ENCODE peak calls at places on chromosomes 12 and 14, in five cellular contexts. One of them, this sample, is unnamed.

GRCh38 chr14:67151082-67151666 is 38.1 kb upstream of the GARIN2 start:
- DNase-seq in MM.1S: no peak
- DNase-seq in IMR-90: no peak
- DNase-seq in K562: no peak
- DNase-seq in mesenchymal stem cell: peak; percentile 7
- DNase-seq in this sample: no peak

GRCh38 chr12:34396006-34396860 is 373.9 kb downstream of the ALG10 start:
- DNase-seq in K562: no peak
- DNase-seq in IMR-90: no peak
- DNase-seq in mesenchymal stem cell: no peak
- DNase-seq in MM.1S: no peak
- DNase-seq in this sample: peak; percentile 38

GRCh38 chr14:37842106-37842505 is 246.7 kb downstream of the TTC6 start:
- DNase-seq in mesenchymal stem cell: no peak
- DNase-seq in IMR-90: no peak
- DNase-seq in MM.1S: no peak
- DNase-seq in K562: no peak
- DNase-seq in this sample: no peak

GRCh38 chr14:33836203-33836894 is 114.5 kb downstream of the EGLN3 start:
- DNase-seq in MM.1S: no peak
- DNase-seq in IMR-90: no peak
- DNase-seq in mesenchymal stem cell: no peak
- DNase-seq in K562: peak; percentile 38
- DNase-seq in this sample: no peak

GRCh38 chr12:11026118-11026517 is 3.7 kb upstream of the TAS2R19 start:
- DNase-seq in MM.1S: no peak
- DNase-seq in IMR-90: no peak
- DNase-seq in K562: no peak
- DNase-seq in mesenchymal stem cell: no peak
- DNase-seq in this sample: no peak

GRCh38 chr12:16626991-16627390 is 21.0 kb upstream of the LMO3 start:
- DNase-seq in MM.1S: no peak
- DNase-seq in mesenchymal stem cell: no peak
- DNase-seq in K562: no peak
- DNase-seq in IMR-90: no peak
- DNase-seq in this sample: no peak

GRCh38 chr14:72513994-72514659 is 379.8 kb downstream of the DPF3 start:
- DNase-seq in MM.1S: peak; percentile 41
- DNase-seq in K562: peak; percentile 27
- DNase-seq in mesenchymal stem cell: peak; percentile 65
- DNase-seq in IMR-90: peak; percentile 73
- DNase-seq in this sample: no peak

GRCh38 chr14:80231732-80232131 is 20.4 kb upstream of the DIO2 start:
- DNase-seq in mesenchymal stem cell: no peak
- DNase-seq in MM.1S: no peak
- DNase-seq in IMR-90: no peak
- DNase-seq in K562: no peak
- DNase-seq in this sample: no peak

GRCh38 chr12:219891-220352 is 6.0 kb upstream of the SLC6A12 start:
- DNase-seq in MM.1S: peak; percentile 79
- DNase-seq in IMR-90: peak; percentile 35
- DNase-seq in K562: peak; percentile 74
- DNase-seq in mesenchymal stem cell: peak; percentile 57
- DNase-seq in this sample: peak; percentile 93

GRCh38 chr12:105317942-105318614 is 12.4 kb upstream of the C12orf75 start:
- DNase-seq in mesenchymal stem cell: no peak
- DNase-seq in MM.1S: no peak
- DNase-seq in IMR-90: no peak
- DNase-seq in K562: no peak
- DNase-seq in this sample: no peak

GRCh38 chr14:104184911-104185499 is 46.6 kb downstream of the KIF26A start:
- DNase-seq in K562: no peak
- DNase-seq in IMR-90: no peak
- DNase-seq in mesenchymal stem cell: peak; percentile 6
- DNase-seq in MM.1S: no peak
- DNase-seq in this sample: no peak

GRCh38 chr12:6450869-6451347 is 934 bp upstream of the TAPBPL start:
- DNase-seq in K562: no peak
- DNase-seq in MM.1S: no peak
- DNase-seq in mesenchymal stem cell: no peak
- DNase-seq in IMR-90: no peak
- DNase-seq in this sample: no peak

GRCh38 chr14:56490379-56490778 is 89.2 kb upstream of the TMEM260 start:
- DNase-seq in MM.1S: peak; percentile 31
- DNase-seq in K562: no peak
- DNase-seq in IMR-90: peak; percentile 40
- DNase-seq in mesenchymal stem cell: peak; percentile 47
- DNase-seq in this sample: no peak

GRCh38 chr12:47757360-47757839 is 1.3 kb downstream of the RAPGEF3 start:
- DNase-seq in MM.1S: no peak
- DNase-seq in mesenchymal stem cell: no peak
- DNase-seq in K562: no peak
- DNase-seq in IMR-90: no peak
- DNase-seq in this sample: no peak

GRCh38 chr14:52792097-52792415 is 649 bp upstream of the GNPNAT1 start:
- DNase-seq in K562: no peak
- DNase-seq in IMR-90: no peak
- DNase-seq in mesenchymal stem cell: no peak
- DNase-seq in MM.1S: no peak
- DNase-seq in this sample: no peak

GRCh38 chr14:22887260-22887989 is 4.4 kb downstream of the REM2 start:
- DNase-seq in IMR-90: peak; percentile 75
- DNase-seq in K562: peak; percentile 49
- DNase-seq in mesenchymal stem cell: peak; percentile 82
- DNase-seq in MM.1S: peak; percentile 84
- DNase-seq in this sample: no peak

GRCh38 chr14:102594514-102595175 is 2.2 kb downstream of the RCOR1 start:
- DNase-seq in MM.1S: peak; percentile 68
- DNase-seq in IMR-90: peak; percentile 69
- DNase-seq in K562: peak; percentile 36
- DNase-seq in mesenchymal stem cell: peak; percentile 76
- DNase-seq in this sample: no peak

GRCh38 chr14:90615444-90616095 is 200.7 kb downstream of the TTC7B start:
- DNase-seq in mesenchymal stem cell: no peak
- DNase-seq in MM.1S: no peak
- DNase-seq in K562: no peak
- DNase-seq in IMR-90: no peak
- DNase-seq in this sample: no peak

GRCh38 chr14:96177766-96178377 is 26.8 kb upstream of the BDKRB2 start:
- DNase-seq in K562: no peak
- DNase-seq in mesenchymal stem cell: peak; percentile 24
- DNase-seq in MM.1S: no peak
- DNase-seq in IMR-90: no peak
- DNase-seq in this sample: peak; percentile 54

GRCh38 chr14:45252356-45253069 is 489 bp downstream of the MIS18BP1 start:
- DNase-seq in IMR-90: peak; percentile 5
- DNase-seq in mesenchymal stem cell: peak; percentile 42
- DNase-seq in MM.1S: no peak
- DNase-seq in K562: no peak
- DNase-seq in this sample: no peak

GRCh38 chr14:24308342-24309124 is 756 bp upstream of the CIDEB start:
- DNase-seq in MM.1S: no peak
- DNase-seq in K562: no peak
- DNase-seq in IMR-90: no peak
- DNase-seq in mesenchymal stem cell: no peak
- DNase-seq in this sample: no peak

GRCh38 chr14:24307575-24308341 is at the start of gene CIDEB:
- DNase-seq in mesenchymal stem cell: peak; percentile 71
- DNase-seq in IMR-90: peak; percentile 43
- DNase-seq in MM.1S: peak; percentile 15
- DNase-seq in K562: peak; percentile 49
- DNase-seq in this sample: no peak

GRCh38 chr14:24310666-24311604 is at the start of gene LTB4R:
- DNase-seq in K562: no peak
- DNase-seq in IMR-90: peak; percentile 73
- DNase-seq in mesenchymal stem cell: no peak
- DNase-seq in MM.1S: peak; percentile 61
- DNase-seq in this sample: peak; percentile 94

GRCh38 chr14:24310387-24310665 is 386 bp downstream of the LTB4R2 start:
- DNase-seq in IMR-90: no peak
- DNase-seq in mesenchymal stem cell: no peak
- DNase-seq in MM.1S: no peak
- DNase-seq in K562: no peak
- DNase-seq in this sample: no peak

DNA sequence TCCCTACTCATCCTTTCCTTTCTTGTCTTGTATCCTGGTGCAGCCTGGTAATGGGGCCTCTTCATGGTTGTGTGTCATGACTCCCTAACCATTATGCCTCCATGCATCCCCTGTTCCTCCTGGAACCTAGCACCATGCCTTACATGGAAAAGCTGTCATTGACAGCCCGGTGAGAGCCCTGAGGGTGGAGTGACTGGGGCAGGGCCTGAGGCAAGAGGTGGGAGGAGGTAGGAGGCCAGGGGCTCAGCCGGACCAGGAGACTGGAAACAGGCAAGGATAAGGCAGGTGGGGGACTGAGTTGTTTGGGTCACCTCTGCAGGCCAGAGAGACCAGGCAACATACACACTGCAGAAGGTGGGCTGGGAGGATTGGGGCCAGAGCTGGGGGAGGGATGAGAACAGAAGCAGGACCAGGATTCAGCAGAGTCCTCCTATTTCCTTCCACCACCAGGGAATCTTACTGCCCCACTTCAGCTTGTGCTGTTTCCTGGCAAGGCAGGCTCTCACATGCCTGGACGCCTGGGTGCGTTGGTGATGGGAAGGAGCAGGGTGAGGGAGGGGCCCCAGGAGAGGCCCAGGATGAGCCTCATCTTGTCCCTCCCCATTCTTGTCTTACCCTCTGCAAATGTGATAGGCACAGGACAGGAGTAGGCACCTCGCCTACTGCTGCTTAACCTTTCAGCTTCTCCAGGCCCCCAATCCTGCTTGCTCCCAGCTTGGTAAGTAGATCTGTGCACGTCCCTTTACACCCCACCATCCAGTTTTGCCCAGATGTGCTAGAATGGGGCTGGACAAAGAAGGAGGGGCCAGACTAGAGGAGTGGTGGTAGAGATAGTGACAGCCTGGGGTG is at the start of gene LTB4R2:
- DNase-seq in MM.1S: no peak
- DNase-seq in IMR-90: no peak
- DNase-seq in K562: no peak
- DNase-seq in mesenchymal stem cell: no peak
- DNase-seq in this sample: no peak
- H3K4me3 ChIP-seq in MM.1S: peak within 1 kb of the TSS; percentile 61
- H3K4me3 ChIP-seq in IMR-90: peak within 1 kb of the TSS; percentile 12
- H3K4me3 ChIP-seq in K562: no peak within 1 kb of the TSS
- H3K4me3 ChIP-seq in mesenchymal stem cell: peak within 1 kb of the TSS; percentile 70
- H3K4me3 ChIP-seq in this sample: peak within 1 kb of the TSS; percentile 49

GRCh38 chr12:53728206-53728605 is 954 bp upstream of the CALCOCO1 start:
- DNase-seq in MM.1S: no peak
- DNase-seq in mesenchymal stem cell: no peak
- DNase-seq in IMR-90: no peak
- DNase-seq in K562: no peak
- DNase-seq in this sample: no peak
- H3K9ac ChIP-seq in MM.1S: peak overlapping the region; percentile 26
- H3K9ac ChIP-seq in mesenchymal stem cell: peak overlapping the region; percentile 83
- H3K9ac ChIP-seq in IMR-90: no peak overlapping the region
- H3K9ac ChIP-seq in K562: peak overlapping the region; percentile 23
- H3K9ac ChIP-seq in this sample: no peak overlapping the region

GRCh38 chr14:76768201-76768656 is 7.0 kb downstream of the VASH1 start:
- DNase-seq in mesenchymal stem cell: peak; percentile 79
- DNase-seq in IMR-90: no peak
- DNase-seq in MM.1S: no peak
- DNase-seq in K562: peak; percentile 57
- DNase-seq in this sample: peak; percentile 83
- H3K4me3 ChIP-seq in mesenchymal stem cell: no peak overlapping the region
- H3K4me3 ChIP-seq in IMR-90: no peak overlapping the region
- H3K4me3 ChIP-seq in MM.1S: no peak overlapping the region
- H3K4me3 ChIP-seq in K562: no peak overlapping the region
- H3K4me3 ChIP-seq in this sample: no peak overlapping the region

GRCh38 chr14:69673099-69673498 is 61.7 kb downstream of the SUSD6 start:
- DNase-seq in MM.1S: peak; percentile 14
- DNase-seq in IMR-90: no peak
- DNase-seq in mesenchymal stem cell: no peak
- DNase-seq in K562: no peak
- DNase-seq in this sample: no peak

GRCh38 chr14:69670093-69670492 is 58.7 kb downstream of the SUSD6 start:
- DNase-seq in mesenchymal stem cell: no peak
- DNase-seq in MM.1S: no peak
- DNase-seq in IMR-90: no peak
- DNase-seq in K562: no peak
- DNase-seq in this sample: no peak

GRCh38 chr14:69673578-69674305 is 62.3 kb downstream of the SUSD6 start:
- DNase-seq in IMR-90: no peak
- DNase-seq in K562: no peak
- DNase-seq in mesenchymal stem cell: no peak
- DNase-seq in MM.1S: peak; percentile 26
- DNase-seq in this sample: no peak

GRCh38 chr14:69671365-69672050 is 60.1 kb downstream of the SUSD6 start:
- DNase-seq in K562: no peak
- DNase-seq in MM.1S: no peak
- DNase-seq in mesenchymal stem cell: no peak
- DNase-seq in IMR-90: no peak
- DNase-seq in this sample: no peak

DNA sequence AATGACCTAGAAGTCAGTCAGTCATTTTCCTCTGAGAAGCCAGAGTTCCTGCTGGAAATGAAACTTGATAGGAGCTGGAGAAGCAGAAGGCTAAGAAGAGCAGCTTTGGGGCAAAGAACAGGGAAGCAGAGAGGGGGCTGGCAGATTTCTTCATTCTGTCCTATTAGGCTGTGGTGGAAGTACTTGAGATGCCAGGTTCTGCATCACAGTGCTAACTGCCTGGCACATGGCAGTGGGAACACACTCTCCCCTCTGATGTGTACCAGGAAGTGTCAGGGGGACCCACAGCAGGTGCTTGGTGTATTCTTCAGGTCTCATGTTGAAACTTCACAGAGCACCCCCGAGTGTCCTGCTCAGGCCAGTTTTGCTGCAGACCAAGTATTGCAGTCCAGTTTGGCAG is 61.0 kb downstream of the SUSD6 start:
- DNase-seq in K562: no peak
- DNase-seq in IMR-90: no peak
- DNase-seq in mesenchymal stem cell: no peak
- DNase-seq in MM.1S: no peak
- DNase-seq in this sample: no peak
- H3K9ac ChIP-seq in K562: peak overlapping the region; percentile 12
- H3K9ac ChIP-seq in IMR-90: no peak overlapping the region
- H3K9ac ChIP-seq in mesenchymal stem cell: no peak overlapping the region
- H3K9ac ChIP-seq in MM.1S: no peak overlapping the region
- H3K9ac ChIP-seq in this sample: no peak overlapping the region